ENCODE peak calls at places on chromosome 4, in nine cellular contexts. One of them, this sample, is unnamed.
A peak's percentile ranks its signal among the peaks of the same experiment; 100 is the strongest.

GRCh38 chr4:2714071-2714770 is 41.9 kb downstream of the TNIP2 start:
- DNase-seq in fibroblast of the conjunctiva: no peak
- DNase-seq in H4: no peak
- DNase-seq in LHCN-M2: no peak
- DNase-seq in activated T-cell treated with anti-CD3 and anti-CD28 coated beads for 24 hours: peak; percentile 27
- DNase-seq in gastrocnemius medialis: no peak
- DNase-seq in T follicular helper cell: peak; percentile 24
- DNase-seq in activated naive CD8-positive, alpha-beta T cell treated with anti-CD3 and anti-CD28 coated beads, Interleukin-2, amount 10 ng/mL, durations not matched to agents 7 days and 5 days: peak; percentile 27
- DNase-seq in suprapubic skin: peak; percentile 53
- DNase-seq in this sample: no peak

GRCh38 chr4:15598644-15599043 is 56.5 kb downstream of the FBXL5 start:
- DNase-seq in fibroblast of the conjunctiva: no peak
- DNase-seq in H4: no peak
- DNase-seq in LHCN-M2: no peak
- DNase-seq in activated T-cell treated with anti-CD3 and anti-CD28 coated beads for 24 hours: no peak
- DNase-seq in gastrocnemius medialis: no peak
- DNase-seq in T follicular helper cell: no peak
- DNase-seq in activated naive CD8-positive, alpha-beta T cell treated with anti-CD3 and anti-CD28 coated beads, Interleukin-2, amount 10 ng/mL, durations not matched to agents 7 days and 5 days: no peak
- DNase-seq in suprapubic skin: no peak
- DNase-seq in this sample: no peak

GRCh38 chr4:39308576-39308975 is 57.6 kb downstream of the RFC1 start:
- DNase-seq in fibroblast of the conjunctiva: no peak
- DNase-seq in H4: no peak
- DNase-seq in LHCN-M2: peak; percentile 72
- DNase-seq in activated T-cell treated with anti-CD3 and anti-CD28 coated beads for 24 hours: no peak
- DNase-seq in gastrocnemius medialis: no peak
- DNase-seq in T follicular helper cell: no peak
- DNase-seq in activated naive CD8-positive, alpha-beta T cell treated with anti-CD3 and anti-CD28 coated beads, Interleukin-2, amount 10 ng/mL, durations not matched to agents 7 days and 5 days: no peak
- DNase-seq in suprapubic skin: no peak
- DNase-seq in this sample: no peak

GRCh38 chr4:152815078-152815477 is 35.3 kb downstream of the ARFIP1 start:
- DNase-seq in fibroblast of the conjunctiva: no peak
- DNase-seq in H4: no peak
- DNase-seq in LHCN-M2: no peak
- DNase-seq in activated T-cell treated with anti-CD3 and anti-CD28 coated beads for 24 hours: no peak
- DNase-seq in gastrocnemius medialis: no peak
- DNase-seq in T follicular helper cell: no peak
- DNase-seq in activated naive CD8-positive, alpha-beta T cell treated with anti-CD3 and anti-CD28 coated beads, Interleukin-2, amount 10 ng/mL, durations not matched to agents 7 days and 5 days: no peak
- DNase-seq in suprapubic skin: no peak
- DNase-seq in this sample: no peak

GRCh38 chr4:134906404-134907023 is 704.9 kb upstream of the PABPC4L start:
- DNase-seq in fibroblast of the conjunctiva: no peak
- DNase-seq in H4: peak; percentile 27
- DNase-seq in LHCN-M2: peak; percentile 28
- DNase-seq in activated T-cell treated with anti-CD3 and anti-CD28 coated beads for 24 hours: no peak
- DNase-seq in gastrocnemius medialis: no peak
- DNase-seq in T follicular helper cell: no peak
- DNase-seq in activated naive CD8-positive, alpha-beta T cell treated with anti-CD3 and anti-CD28 coated beads, Interleukin-2, amount 10 ng/mL, durations not matched to agents 7 days and 5 days: no peak
- DNase-seq in suprapubic skin: no peak
- DNase-seq in this sample: no peak

GRCh38 chr4:138390286-138390685 is 148.1 kb upstream of the SLC7A11 start:
- DNase-seq in fibroblast of the conjunctiva: no peak
- DNase-seq in H4: no peak
- DNase-seq in LHCN-M2: no peak
- DNase-seq in activated T-cell treated with anti-CD3 and anti-CD28 coated beads for 24 hours: no peak
- DNase-seq in gastrocnemius medialis: no peak
- DNase-seq in T follicular helper cell: no peak
- DNase-seq in activated naive CD8-positive, alpha-beta T cell treated with anti-CD3 and anti-CD28 coated beads, Interleukin-2, amount 10 ng/mL, durations not matched to agents 7 days and 5 days: no peak
- DNase-seq in suprapubic skin: no peak
- DNase-seq in this sample: no peak

GRCh38 chr4:26861434-26862186 is 969 bp downstream of the STIM2 start:
- DNase-seq in fibroblast of the conjunctiva: peak; percentile 28
- DNase-seq in H4: peak; percentile 48
- DNase-seq in LHCN-M2: peak; percentile 69
- DNase-seq in activated T-cell treated with anti-CD3 and anti-CD28 coated beads for 24 hours: peak; percentile 63
- DNase-seq in gastrocnemius medialis: peak; percentile 18
- DNase-seq in T follicular helper cell: peak; percentile 67
- DNase-seq in activated naive CD8-positive, alpha-beta T cell treated with anti-CD3 and anti-CD28 coated beads, Interleukin-2, amount 10 ng/mL, durations not matched to agents 7 days and 5 days: peak; percentile 81
- DNase-seq in suprapubic skin: peak; percentile 84
- DNase-seq in this sample: peak; percentile 70

GRCh38 chr4:6844986-6845385 is 62.5 kb downstream of the KIAA0232 start:
- DNase-seq in fibroblast of the conjunctiva: no peak
- DNase-seq in H4: no peak
- DNase-seq in LHCN-M2: peak; percentile 18
- DNase-seq in activated T-cell treated with anti-CD3 and anti-CD28 coated beads for 24 hours: no peak
- DNase-seq in gastrocnemius medialis: no peak
- DNase-seq in T follicular helper cell: no peak
- DNase-seq in activated naive CD8-positive, alpha-beta T cell treated with anti-CD3 and anti-CD28 coated beads, Interleukin-2, amount 10 ng/mL, durations not matched to agents 7 days and 5 days: no peak
- DNase-seq in suprapubic skin: no peak
- DNase-seq in this sample: no peak

GRCh38 chr4:157204634-157205244 is 15.8 kb upstream of the GRIA2 start:
- DNase-seq in fibroblast of the conjunctiva: no peak
- DNase-seq in H4: peak; percentile 41
- DNase-seq in LHCN-M2: peak; percentile 13
- DNase-seq in activated T-cell treated with anti-CD3 and anti-CD28 coated beads for 24 hours: no peak
- DNase-seq in gastrocnemius medialis: no peak
- DNase-seq in T follicular helper cell: no peak
- DNase-seq in activated naive CD8-positive, alpha-beta T cell treated with anti-CD3 and anti-CD28 coated beads, Interleukin-2, amount 10 ng/mL, durations not matched to agents 7 days and 5 days: no peak
- DNase-seq in suprapubic skin: no peak
- DNase-seq in this sample: no peak

GRCh38 chr4:86972997-86973396 is 38.2 kb downstream of the AFF1 start:
- DNase-seq in fibroblast of the conjunctiva: no peak
- DNase-seq in H4: no peak
- DNase-seq in LHCN-M2: no peak
- DNase-seq in activated T-cell treated with anti-CD3 and anti-CD28 coated beads for 24 hours: no peak
- DNase-seq in gastrocnemius medialis: no peak
- DNase-seq in T follicular helper cell: no peak
- DNase-seq in activated naive CD8-positive, alpha-beta T cell treated with anti-CD3 and anti-CD28 coated beads, Interleukin-2, amount 10 ng/mL, durations not matched to agents 7 days and 5 days: no peak
- DNase-seq in suprapubic skin: no peak
- DNase-seq in this sample: no peak

GRCh38 chr4:140774510-140774909 is 18.3 kb upstream of the TBC1D9 start:
- DNase-seq in fibroblast of the conjunctiva: no peak
- DNase-seq in H4: no peak
- DNase-seq in LHCN-M2: no peak
- DNase-seq in activated T-cell treated with anti-CD3 and anti-CD28 coated beads for 24 hours: no peak
- DNase-seq in gastrocnemius medialis: no peak
- DNase-seq in T follicular helper cell: no peak
- DNase-seq in activated naive CD8-positive, alpha-beta T cell treated with anti-CD3 and anti-CD28 coated beads, Interleukin-2, amount 10 ng/mL, durations not matched to agents 7 days and 5 days: no peak
- DNase-seq in suprapubic skin: no peak
- DNase-seq in this sample: no peak

GRCh38 chr4:3709061-3709845 is 56.9 kb upstream of the ADRA2C start:
- DNase-seq in fibroblast of the conjunctiva: no peak
- DNase-seq in H4: no peak
- DNase-seq in LHCN-M2: no peak
- DNase-seq in activated T-cell treated with anti-CD3 and anti-CD28 coated beads for 24 hours: no peak
- DNase-seq in gastrocnemius medialis: no peak
- DNase-seq in T follicular helper cell: no peak
- DNase-seq in activated naive CD8-positive, alpha-beta T cell treated with anti-CD3 and anti-CD28 coated beads, Interleukin-2, amount 10 ng/mL, durations not matched to agents 7 days and 5 days: no peak
- DNase-seq in suprapubic skin: peak; percentile 50
- DNase-seq in this sample: no peak

GRCh38 chr4:77579406-77580076 is 26.1 kb upstream of the CXCL13 start:
- DNase-seq in fibroblast of the conjunctiva: peak; percentile 45
- DNase-seq in H4: peak; percentile 79
- DNase-seq in LHCN-M2: peak; percentile 92
- DNase-seq in activated T-cell treated with anti-CD3 and anti-CD28 coated beads for 24 hours: no peak
- DNase-seq in gastrocnemius medialis: no peak
- DNase-seq in T follicular helper cell: no peak
- DNase-seq in activated naive CD8-positive, alpha-beta T cell treated with anti-CD3 and anti-CD28 coated beads, Interleukin-2, amount 10 ng/mL, durations not matched to agents 7 days and 5 days: no peak
- DNase-seq in suprapubic skin: no peak
- DNase-seq in this sample: no peak

GRCh38 chr4:101693842-101694398 is 96.6 kb upstream of the BANK1 start:
- DNase-seq in fibroblast of the conjunctiva: no peak
- DNase-seq in H4: no peak
- DNase-seq in LHCN-M2: no peak
- DNase-seq in activated T-cell treated with anti-CD3 and anti-CD28 coated beads for 24 hours: no peak
- DNase-seq in gastrocnemius medialis: no peak
- DNase-seq in T follicular helper cell: no peak
- DNase-seq in activated naive CD8-positive, alpha-beta T cell treated with anti-CD3 and anti-CD28 coated beads, Interleukin-2, amount 10 ng/mL, durations not matched to agents 7 days and 5 days: no peak
- DNase-seq in suprapubic skin: no peak
- DNase-seq in this sample: no peak

GRCh38 chr4:86358176-86358701 is 1.6 kb downstream of the MAPK10 start:
- DNase-seq in fibroblast of the conjunctiva: no peak
- DNase-seq in H4: peak; percentile 42
- DNase-seq in LHCN-M2: no peak
- DNase-seq in activated T-cell treated with anti-CD3 and anti-CD28 coated beads for 24 hours: no peak
- DNase-seq in gastrocnemius medialis: no peak
- DNase-seq in T follicular helper cell: no peak
- DNase-seq in activated naive CD8-positive, alpha-beta T cell treated with anti-CD3 and anti-CD28 coated beads, Interleukin-2, amount 10 ng/mL, durations not matched to agents 7 days and 5 days: no peak
- DNase-seq in suprapubic skin: no peak
- DNase-seq in this sample: no peak

GRCh38 chr4:85402371-85402770 is 72.6 kb upstream of the ARHGAP24 start:
- DNase-seq in fibroblast of the conjunctiva: peak; percentile 61
- DNase-seq in H4: no peak
- DNase-seq in LHCN-M2: peak; percentile 56
- DNase-seq in activated T-cell treated with anti-CD3 and anti-CD28 coated beads for 24 hours: no peak
- DNase-seq in gastrocnemius medialis: no peak
- DNase-seq in T follicular helper cell: no peak
- DNase-seq in activated naive CD8-positive, alpha-beta T cell treated with anti-CD3 and anti-CD28 coated beads, Interleukin-2, amount 10 ng/mL, durations not matched to agents 7 days and 5 days: no peak
- DNase-seq in suprapubic skin: no peak
- DNase-seq in this sample: no peak

GRCh38 chr4:95693594-95693993 is 144.8 kb upstream of the UNC5C start:
- DNase-seq in fibroblast of the conjunctiva: no peak
- DNase-seq in H4: peak; percentile 31
- DNase-seq in LHCN-M2: peak; percentile 41
- DNase-seq in activated T-cell treated with anti-CD3 and anti-CD28 coated beads for 24 hours: no peak
- DNase-seq in gastrocnemius medialis: no peak
- DNase-seq in T follicular helper cell: no peak
- DNase-seq in activated naive CD8-positive, alpha-beta T cell treated with anti-CD3 and anti-CD28 coated beads, Interleukin-2, amount 10 ng/mL, durations not matched to agents 7 days and 5 days: no peak
- DNase-seq in suprapubic skin: no peak
- DNase-seq in this sample: no peak

GRCh38 chr4:7466904-7467303 is 32.2 kb upstream of the PSAPL1 start:
- DNase-seq in fibroblast of the conjunctiva: no peak
- DNase-seq in H4: no peak
- DNase-seq in LHCN-M2: no peak
- DNase-seq in activated T-cell treated with anti-CD3 and anti-CD28 coated beads for 24 hours: no peak
- DNase-seq in gastrocnemius medialis: no peak
- DNase-seq in T follicular helper cell: no peak
- DNase-seq in activated naive CD8-positive, alpha-beta T cell treated with anti-CD3 and anti-CD28 coated beads, Interleukin-2, amount 10 ng/mL, durations not matched to agents 7 days and 5 days: no peak
- DNase-seq in suprapubic skin: no peak
- DNase-seq in this sample: no peak

GRCh38 chr4:143023519-143023918 is 161.2 kb upstream of the USP38 start:
- DNase-seq in fibroblast of the conjunctiva: no peak
- DNase-seq in H4: no peak
- DNase-seq in LHCN-M2: peak; percentile 28
- DNase-seq in activated T-cell treated with anti-CD3 and anti-CD28 coated beads for 24 hours: no peak
- DNase-seq in gastrocnemius medialis: no peak
- DNase-seq in T follicular helper cell: no peak
- DNase-seq in activated naive CD8-positive, alpha-beta T cell treated with anti-CD3 and anti-CD28 coated beads, Interleukin-2, amount 10 ng/mL, durations not matched to agents 7 days and 5 days: no peak
- DNase-seq in suprapubic skin: no peak
- DNase-seq in this sample: no peak

GRCh38 chr4:119894650-119895208 is 171.9 kb downstream of the MAD2L1 start:
- DNase-seq in fibroblast of the conjunctiva: no peak
- DNase-seq in H4: no peak
- DNase-seq in LHCN-M2: no peak
- DNase-seq in activated T-cell treated with anti-CD3 and anti-CD28 coated beads for 24 hours: no peak
- DNase-seq in gastrocnemius medialis: no peak
- DNase-seq in T follicular helper cell: no peak
- DNase-seq in activated naive CD8-positive, alpha-beta T cell treated with anti-CD3 and anti-CD28 coated beads, Interleukin-2, amount 10 ng/mL, durations not matched to agents 7 days and 5 days: no peak
- DNase-seq in suprapubic skin: no peak
- DNase-seq in this sample: no peak